ENCODE peak calls at places on chromosomes 5 and 9, in eight cellular contexts. W, S, E, C, F, Y, U and K are unnamed samples.

GRCh38 chr9:35000535-35001284 is 11.2 kb downstream of the DNAJB5 start:
- DNase-seq in Y (no peak), F (no peak), S (peak), U (no peak), E (no peak), W (no peak), C (no peak), K (no peak)

GRCh38 chr9:134558124-134558805 is 83.3 kb upstream of the COL5A1 start:
- DNase-seq in E (no peak), C (no peak), F (no peak), Y (no peak), S (no peak), W (no peak), U (no peak), K (no peak)

GRCh38 chr9:69460002-69460401 is 135.0 kb downstream of the ENTREP1 start:
- DNase-seq in U (no peak), Y (no peak), E (no peak), C (no peak), W (no peak), F (no peak), S (no peak), K (no peak)

GRCh38 chr5:5838493-5838892 is 416.0 kb downstream of the ICE1 start:
- DNase-seq in Y (no peak), E (no peak), W (no peak), S (no peak), F (no peak), U (no peak), C (no peak), K (no peak)

GRCh38 chr9:114098660-114099522 is at the start of gene KIF12:
- DNase-seq in W (peak), E (no peak), U (no peak), F (no peak), Y (no peak), C (no peak), S (no peak), K (no peak)

GRCh38 chr5:1830571-1831228 is 29.5 kb downstream of the NDUFS6 start:
- DNase-seq in U (no peak), Y (no peak), E (no peak), S (no peak), C (peak), W (no peak), F (no peak), K (no peak)

GRCh38 chr5:179615203-179615602 is 8.3 kb downstream of the HNRNPH1 start:
- DNase-seq in F (no peak), C (no peak), U (peak), E (no peak), Y (no peak), S (no peak), W (no peak), K (no peak)

GRCh38 chr9:37425298-37425752 is 2.8 kb downstream of the GRHPR start:
- DNase-seq in F (peak), C (no peak), E (no peak), S (no peak), W (no peak), Y (no peak), U (no peak), K (no peak)

GRCh38 chr9:38285236-38285635 is 107.3 kb upstream of the ALDH1B1 start:
- DNase-seq in F (no peak), Y (no peak), C (no peak), W (no peak), U (no peak), S (no peak), E (no peak), K (no peak)